ENCODE peak calls at places on chromosome 7, in four cellular contexts. M is K562, O is GM12891, S is GM12878. W is an unnamed sample.

GRCh38 chr7:131329176-131329570 is 1.5 kb downstream of the MKLN1 start:
- DNase-seq in O (no peak), M (no peak), S (no peak), W (no peak)

GRCh38 chr7:104275900-104276299 is 52.5 kb upstream of the LHFPL3 start:
- DNase-seq in O (no peak), S (no peak), M (no peak), W (no peak)

GRCh38 chr7:98879198-98879988 is 1.1 kb downstream of the TRRAP start:
- DNase-seq in O (peak), M (peak), S (peak), W (no peak)

GRCh38 chr7:56218510-56218909 is 102.3 kb upstream of the NUPR2 start:
- DNase-seq in M (no peak), O (no peak), S (no peak), W (no peak)

GRCh38 chr7:151244156-151244870 is 4.2 kb downstream of the SMARCD3 start:
- DNase-seq in O (peak), S (peak), M (peak), W (no peak)

GRCh38 chr7:102404005-102404861 is 8.1 kb downstream of the PRKRIP1 start:
- DNase-seq in S (no peak), O (no peak), M (peak), W (peak)

GRCh38 chr7:101990811-101991418 is 173.5 kb downstream of the CUX1 start:
- DNase-seq in O (peak), M (no peak), S (peak), W (peak)

GRCh38 chr7:100897111-100897608 is 1.5 kb upstream of the ACHE start:
- DNase-seq in O (no peak), M (peak), S (no peak), W (no peak)

GRCh38 chr7:149825567-149826343 is 12.4 kb upstream of the ZNF862 start:
- DNase-seq in O (peak), M (no peak), S (no peak), W (no peak)

GRCh38 chr7:57220746-57221145 is 88.5 kb upstream of the ZNF479 start:
- DNase-seq in M (no peak), O (no peak), S (no peak), W (no peak)

GRCh38 chr7:134200970-134201369 is 73.8 kb downstream of the LRGUK start:
- DNase-seq in S (no peak), O (no peak), M (no peak), W (no peak)

GRCh38 chr7:140364819-140365218 is 33.5 kb downstream of the SLC37A3 start:
- DNase-seq in S (no peak), M (no peak), O (no peak), W (no peak)

GRCh38 chr7:70725448-70725847 is 406.5 kb upstream of the GALNT17 start:
- DNase-seq in M (no peak), O (no peak), S (no peak), W (no peak)

GRCh38 chr7:22799633-22800032 is 23.0 kb downstream of the TOMM7 start:
- DNase-seq in S (no peak), M (no peak), O (no peak), W (no peak)

GRCh38 chr7:121075952-121076349 is 87.4 kb downstream of the CPED1 start:
- DNase-seq in S (no peak), O (no peak), M (no peak), W (no peak)

GRCh38 chr7:54944179-54944578 is 74.6 kb upstream of the EGFR start:
- DNase-seq in M (no peak), S (no peak), O (no peak), W (no peak)

GRCh38 chr7:38524786-38525185 is 106.4 kb downstream of the AMPH start:
- DNase-seq in S (no peak), O (no peak), M (no peak), W (no peak)

GRCh38 chr7:151592868-151593486 is 73.3 kb upstream of the RHEB start:
- DNase-seq in M (no peak), S (no peak), O (no peak), W (no peak)

GRCh38 chr7:129643545-129644170 is 32.1 kb downstream of the NRF1 start:
- DNase-seq in O (no peak), S (no peak), M (no peak), W (no peak)

GRCh38 chr7:43112941-43113621 is 634 bp downstream of the HECW1 start:
- DNase-seq in S (no peak), O (peak), M (peak), W (peak)

GRCh38 chr7:41451826-41452225 is 251.1 kb downstream of the INHBA start:
- DNase-seq in M (no peak), S (no peak), O (no peak), W (no peak)

GRCh38 chr7:16046045-16046444 is 359.6 kb upstream of the MEOX2 start:
- DNase-seq in S (no peak), M (no peak), O (no peak), W (no peak)

GRCh38 chr7:96388166-96388565 is 66.3 kb upstream of the SLC25A13 start:
- DNase-seq in S (no peak), M (no peak), O (no peak), W (no peak)

GRCh38 chr7:208128-208673 is 15.8 kb downstream of the FAM20C start:
- DNase-seq in S (no peak), O (no peak), M (no peak), W (no peak)

GRCh38 chr7:117157121-117157870 is 165.6 kb downstream of the WNT2 start:
- DNase-seq in M (no peak), S (no peak), O (no peak), W (no peak)

GRCh38 chr7:129191272-129191671 is 2.8 kb downstream of the SMO start:
- DNase-seq in M (no peak), O (no peak), S (no peak), W (no peak)

GRCh38 chr7:138001529-138002095 is at the start of gene CREB3L2:
- DNase-seq in S (no peak), O (no peak), M (peak), W (no peak)

GRCh38 chr7:137999496-138000080 is 2.3 kb downstream of the CREB3L2 start:
- DNase-seq in M (no peak), S (no peak), O (no peak), W (no peak)

GRCh38 chr7:137998250-137998649 is 3.6 kb downstream of the CREB3L2 start:
- DNase-seq in M (no peak), O (no peak), S (no peak), W (no peak)

GRCh38 chr7:138002096-138002827 is 376 bp upstream of the CREB3L2 start:
- DNase-seq in M (peak), O (peak), S (peak), W (peak)

DNA sequence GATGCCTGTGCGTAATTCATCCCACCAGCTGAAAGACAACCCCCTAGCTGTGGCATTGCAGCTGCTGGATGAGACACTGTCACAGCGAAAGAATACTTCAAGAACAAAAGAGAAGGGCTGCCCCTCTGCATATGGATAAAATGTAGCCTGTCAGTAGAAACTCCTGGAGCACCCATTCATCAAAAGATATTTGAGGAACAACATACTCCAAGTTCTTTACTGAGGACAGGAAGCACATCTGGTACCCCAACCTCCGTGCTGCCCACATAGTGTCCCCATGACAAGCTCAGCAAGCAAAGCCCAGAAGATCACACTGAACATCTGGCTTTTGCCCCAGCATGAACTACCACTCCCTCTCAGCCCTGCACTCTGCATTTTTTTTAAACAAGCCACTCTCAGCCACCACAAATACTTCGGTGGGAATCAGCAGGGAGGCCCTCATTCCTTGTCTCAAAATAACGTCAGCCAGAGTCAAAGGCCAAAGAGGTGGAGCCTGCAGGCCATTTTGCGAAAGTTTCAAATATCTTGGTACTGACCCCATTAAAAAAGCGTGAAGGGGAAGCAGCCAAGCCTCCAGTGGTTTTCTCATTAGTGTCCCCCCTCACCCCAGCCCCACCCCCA is 1.7 kb downstream of the CREB3L2 start:
- DNase-seq in O (no peak), M (peak), S (no peak), W (no peak)
- TF ChIP-seq POLR2A in O (no peak), M (no peak), S (peak), W (no peak)

GRCh38 chr7:81776159-81776558 is 6.3 kb upstream of the HGF start:
- DNase-seq in O (no peak), S (no peak), M (no peak), W (no peak)
- TF ChIP-seq TAF1 in O (no peak), S (no peak), M (no peak), W (no peak)

DNA sequence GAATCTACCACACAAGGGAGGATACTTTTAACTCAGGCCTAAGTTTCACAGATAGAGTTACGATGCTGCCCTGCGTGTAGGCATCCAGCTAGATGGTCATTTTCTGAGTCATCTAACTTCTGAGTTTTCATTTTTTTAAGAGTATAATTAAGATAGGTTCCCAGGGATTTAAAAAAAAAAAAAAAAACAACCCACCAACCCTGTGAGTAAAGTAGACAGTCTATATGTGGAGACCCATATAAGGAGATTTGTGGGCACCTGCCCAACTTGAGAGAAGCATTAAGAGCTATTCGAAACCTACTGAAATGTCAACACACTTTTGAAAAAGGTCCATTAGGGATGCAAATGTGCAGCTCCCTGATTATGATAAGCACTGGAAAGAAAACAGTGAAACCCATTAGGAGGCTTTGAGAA is 257.3 kb downstream of the TRIL start:
- DNase-seq in O (no peak), S (no peak), M (no peak), W (no peak)
- TF ChIP-seq POLR2AphosphoS5 in O (no peak), S (no peak), M (no peak), W (no peak)

GRCh38 chr7:7565746-7566650 is 686 bp upstream of the MIOS start:
- DNase-seq in M (no peak), O (no peak), S (no peak), W (no peak)

GRCh38 chr7:7567898-7568531 is 1.3 kb downstream of the MIOS start:
- DNase-seq in S (no peak), O (no peak), M (no peak), W (no peak)

GRCh38 chr7:7568553-7568952 is 1.9 kb downstream of the MIOS start:
- DNase-seq in M (no peak), O (no peak), S (no peak), W (no peak)

GRCh38 chr7:7565018-7565680 is 1.5 kb upstream of the MIOS start:
- DNase-seq in O (no peak), M (no peak), S (no peak), W (no peak)

DNA sequence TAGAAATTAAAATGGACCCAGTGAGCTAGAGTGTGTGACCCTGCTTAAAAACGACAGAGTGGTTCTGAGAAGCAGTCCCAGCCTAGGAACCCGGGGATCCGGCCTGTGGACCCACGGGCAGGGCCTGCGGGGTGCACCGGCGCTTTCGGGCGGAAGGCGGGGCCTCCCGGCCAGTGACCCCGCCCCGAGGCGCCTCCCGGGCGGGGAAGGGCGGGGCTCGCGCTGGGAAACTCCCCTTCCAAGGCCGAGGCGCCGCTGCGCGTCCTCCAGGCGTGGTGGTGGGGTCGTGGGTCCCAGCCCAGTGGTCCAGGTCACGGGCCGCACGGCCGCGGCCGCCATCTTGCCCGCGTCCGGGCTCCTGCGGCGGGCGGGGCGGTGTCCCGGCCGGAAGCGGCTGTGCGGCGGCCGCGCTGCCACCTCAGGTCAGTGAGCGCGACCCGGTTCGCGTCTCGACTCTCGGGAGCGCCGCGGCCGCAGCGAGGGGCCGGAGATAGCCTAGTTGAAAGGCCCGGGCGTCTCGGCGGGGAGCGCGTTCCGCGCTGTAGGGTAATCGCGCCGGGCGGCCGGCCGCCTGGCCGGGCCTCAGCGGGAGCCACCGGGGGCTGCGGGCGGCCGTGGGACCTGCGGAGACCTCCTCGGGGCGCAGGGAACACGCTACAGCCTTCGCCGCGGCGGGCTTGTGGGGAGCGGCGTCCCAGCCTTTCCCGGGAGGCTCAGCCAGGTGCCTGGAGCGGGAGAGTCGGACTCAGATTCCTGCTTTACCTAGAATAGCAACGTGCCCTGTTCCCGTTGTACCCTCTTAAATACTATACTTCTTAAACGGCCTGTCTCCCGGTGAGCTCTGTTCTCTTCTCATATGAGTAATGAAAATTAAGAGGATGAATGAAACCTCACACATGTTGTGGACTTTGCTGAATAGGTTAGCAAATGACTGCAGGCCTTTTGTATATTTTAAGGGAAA is at the start of gene MIOS:
- DNase-seq in M (peak), O (peak), S (no peak), W (peak)
- TF ChIP-seq POLR2A in M (peak), O (peak), S (peak), W (peak)

GRCh38 chr7:50677279-50677996 is 105.3 kb downstream of the GRB10 start:
- DNase-seq in S (no peak), M (no peak), O (no peak), W (no peak)

GRCh38 chr7:50678586-50678985 is 104.1 kb downstream of the GRB10 start:
- DNase-seq in S (no peak), O (no peak), M (no peak), W (no peak)

GRCh38 chr7:50676079-50676478 is 106.6 kb downstream of the GRB10 start:
- DNase-seq in O (no peak), M (no peak), S (no peak), W (no peak)

GRCh38 chr7:50674896-50675835 is 107.5 kb downstream of the GRB10 start:
- DNase-seq in S (no peak), O (no peak), M (no peak), W (no peak)

DNA sequence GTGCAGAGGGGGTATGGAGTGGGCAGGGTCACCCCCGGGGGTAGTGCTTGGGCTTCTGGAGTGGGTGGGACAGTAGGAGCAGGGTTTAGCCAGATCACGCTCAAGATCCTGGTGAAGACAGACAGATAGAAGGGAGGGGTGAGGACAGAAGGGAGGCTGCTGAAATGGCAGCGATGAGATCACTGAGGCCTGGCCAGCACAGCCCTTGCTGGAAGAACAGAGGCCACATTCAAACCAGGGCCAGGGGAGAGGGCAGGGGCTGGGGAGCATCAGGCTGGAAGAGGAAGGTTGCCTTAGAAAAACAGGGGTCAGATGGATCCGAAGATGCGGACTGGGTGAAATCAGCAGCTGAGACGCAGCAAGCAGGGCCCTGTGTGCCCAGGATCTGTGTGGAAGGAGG is 105.9 kb downstream of the GRB10 start:
- DNase-seq in M (no peak), S (no peak), O (no peak), W (no peak)
- TF ChIP-seq TAF1 in M (no peak), S (no peak), O (no peak), W (no peak)